ENCODE peak calls at places on chromosomes 5 and 9, in nine cellular contexts. One of them, this sample, is unnamed.

GRCh38 chr5:107826311-107827000 is 155.7 kb upstream of the EFNA5 start:
- DNase-seq in fibroblast of villous mesenchyme: no peak
- DNase-seq in WTC11: no peak
- DNase-seq in ovary: no peak
- DNase-seq in esophagus squamous epithelium: no peak
- DNase-seq in AG04450: no peak
- DNase-seq in CD4-positive, alpha-beta T cell: no peak
- DNase-seq in IMR-90: no peak
- DNase-seq in GM12864: no peak
- DNase-seq in this sample: no peak

GRCh38 chr5:14635656-14636055 is 28.9 kb upstream of the OTULIN start:
- DNase-seq in fibroblast of villous mesenchyme: no peak
- DNase-seq in WTC11: no peak
- DNase-seq in ovary: no peak
- DNase-seq in esophagus squamous epithelium: no peak
- DNase-seq in AG04450: no peak
- DNase-seq in CD4-positive, alpha-beta T cell: no peak
- DNase-seq in IMR-90: no peak
- DNase-seq in GM12864: no peak
- DNase-seq in this sample: no peak

GRCh38 chr9:128341435-128341849 is 1.1 kb downstream of the SLC27A4 start:
- DNase-seq in fibroblast of villous mesenchyme: peak; percentile 63
- DNase-seq in WTC11: peak; percentile 81
- DNase-seq in ovary: peak; percentile 41
- DNase-seq in esophagus squamous epithelium: no peak
- DNase-seq in AG04450: no peak
- DNase-seq in CD4-positive, alpha-beta T cell: peak; percentile 55
- DNase-seq in IMR-90: peak; percentile 59
- DNase-seq in GM12864: no peak
- DNase-seq in this sample: peak; percentile 48

GRCh38 chr9:109010676-109011655 is 2.3 kb downstream of the CTNNAL1 start:
- DNase-seq in fibroblast of villous mesenchyme: peak; percentile 89
- DNase-seq in WTC11: no peak
- DNase-seq in ovary: no peak
- DNase-seq in esophagus squamous epithelium: no peak
- DNase-seq in AG04450: peak; percentile 64
- DNase-seq in CD4-positive, alpha-beta T cell: peak; percentile 46
- DNase-seq in IMR-90: peak; percentile 93
- DNase-seq in GM12864: no peak
- DNase-seq in this sample: no peak

GRCh38 chr5:164679461-164679860 is 1174.0 kb downstream of the MAT2B start:
- DNase-seq in fibroblast of villous mesenchyme: no peak
- DNase-seq in WTC11: no peak
- DNase-seq in ovary: no peak
- DNase-seq in esophagus squamous epithelium: no peak
- DNase-seq in AG04450: no peak
- DNase-seq in CD4-positive, alpha-beta T cell: no peak
- DNase-seq in IMR-90: no peak
- DNase-seq in GM12864: no peak
- DNase-seq in this sample: no peak

GRCh38 chr9:7637073-7637472 is 162.5 kb downstream of the DMAC1 start:
- DNase-seq in fibroblast of villous mesenchyme: no peak
- DNase-seq in WTC11: no peak
- DNase-seq in ovary: no peak
- DNase-seq in esophagus squamous epithelium: no peak
- DNase-seq in AG04450: no peak
- DNase-seq in CD4-positive, alpha-beta T cell: no peak
- DNase-seq in IMR-90: no peak
- DNase-seq in GM12864: no peak
- DNase-seq in this sample: no peak

GRCh38 chr5:56456002-56456401 is 222.9 kb upstream of the ANKRD55 start:
- DNase-seq in fibroblast of villous mesenchyme: no peak
- DNase-seq in WTC11: no peak
- DNase-seq in ovary: no peak
- DNase-seq in esophagus squamous epithelium: no peak
- DNase-seq in AG04450: no peak
- DNase-seq in CD4-positive, alpha-beta T cell: no peak
- DNase-seq in IMR-90: peak; percentile 76
- DNase-seq in GM12864: no peak
- DNase-seq in this sample: no peak

GRCh38 chr9:555493-555892 is 286.0 kb upstream of the DMRT1 start:
- DNase-seq in fibroblast of villous mesenchyme: no peak
- DNase-seq in WTC11: no peak
- DNase-seq in ovary: no peak
- DNase-seq in esophagus squamous epithelium: no peak
- DNase-seq in AG04450: no peak
- DNase-seq in CD4-positive, alpha-beta T cell: no peak
- DNase-seq in IMR-90: no peak
- DNase-seq in GM12864: no peak
- DNase-seq in this sample: no peak

GRCh38 chr9:125426926-125427325 is 165.3 kb downstream of the GAPVD1 start:
- DNase-seq in fibroblast of villous mesenchyme: no peak
- DNase-seq in WTC11: no peak
- DNase-seq in ovary: no peak
- DNase-seq in esophagus squamous epithelium: no peak
- DNase-seq in AG04450: no peak
- DNase-seq in CD4-positive, alpha-beta T cell: no peak
- DNase-seq in IMR-90: no peak
- DNase-seq in GM12864: no peak
- DNase-seq in this sample: no peak

GRCh38 chr9:125428515-125429467 is 167.2 kb downstream of the GAPVD1 start:
- DNase-seq in fibroblast of villous mesenchyme: peak; percentile 39
- DNase-seq in WTC11: no peak
- DNase-seq in ovary: peak; percentile 25
- DNase-seq in esophagus squamous epithelium: no peak
- DNase-seq in AG04450: no peak
- DNase-seq in CD4-positive, alpha-beta T cell: no peak
- DNase-seq in IMR-90: no peak
- DNase-seq in GM12864: no peak
- DNase-seq in this sample: no peak

GRCh38 chr9:125427556-125427955 is 165.9 kb downstream of the GAPVD1 start:
- DNase-seq in fibroblast of villous mesenchyme: no peak
- DNase-seq in WTC11: no peak
- DNase-seq in ovary: no peak
- DNase-seq in esophagus squamous epithelium: no peak
- DNase-seq in AG04450: no peak
- DNase-seq in CD4-positive, alpha-beta T cell: no peak
- DNase-seq in IMR-90: no peak
- DNase-seq in GM12864: no peak
- DNase-seq in this sample: no peak

GRCh38 chr9:125429476-125430160 is 168.0 kb downstream of the GAPVD1 start:
- DNase-seq in fibroblast of villous mesenchyme: no peak
- DNase-seq in WTC11: no peak
- DNase-seq in ovary: peak; percentile 40
- DNase-seq in esophagus squamous epithelium: no peak
- DNase-seq in AG04450: no peak
- DNase-seq in CD4-positive, alpha-beta T cell: no peak
- DNase-seq in IMR-90: no peak
- DNase-seq in GM12864: no peak
- DNase-seq in this sample: no peak

DNA sequence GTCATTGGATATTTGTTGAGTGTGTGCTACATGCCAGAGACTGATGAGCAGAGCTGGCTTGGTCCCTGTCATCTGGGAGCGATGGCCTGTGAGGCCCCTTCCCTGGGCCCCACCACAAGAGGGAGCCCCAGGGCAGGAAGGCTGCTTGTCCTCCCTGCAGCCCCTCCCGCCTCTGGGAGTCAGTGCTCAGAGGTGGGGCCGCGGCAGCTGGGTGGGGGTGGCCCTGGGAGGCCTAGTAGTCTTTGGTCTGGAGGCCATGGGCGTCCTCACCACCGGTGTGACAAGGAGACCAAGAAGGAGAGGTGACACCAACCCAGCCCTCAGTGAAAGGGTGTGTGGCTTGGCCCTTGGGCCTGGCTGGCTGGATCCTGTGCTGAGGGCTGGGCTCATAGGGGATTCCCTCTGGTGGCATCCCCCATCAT is 166.4 kb downstream of the GAPVD1 start:
- DNase-seq in fibroblast of villous mesenchyme: peak; percentile 13
- DNase-seq in WTC11: peak; percentile 77
- DNase-seq in ovary: no peak
- DNase-seq in esophagus squamous epithelium: no peak
- DNase-seq in AG04450: no peak
- DNase-seq in CD4-positive, alpha-beta T cell: no peak
- DNase-seq in IMR-90: no peak
- DNase-seq in GM12864: no peak
- DNase-seq in this sample: no peak
- TF ChIP-seq CTCF in fibroblast of villous mesenchyme: peak; percentile 57
- TF ChIP-seq CTCF in WTC11: peak; percentile 73
- TF ChIP-seq CTCF in ovary: no peak
- TF ChIP-seq CTCF in esophagus squamous epithelium: peak; percentile 18
- TF ChIP-seq CTCF in AG04450: peak; percentile 52
- TF ChIP-seq CTCF in CD4-positive, alpha-beta T cell: no peak
- TF ChIP-seq CTCF in IMR-90: peak; percentile 43
- TF ChIP-seq CTCF in GM12864: peak; percentile 78
- TF ChIP-seq CTCF in this sample: peak; percentile 56

GRCh38 chr9:123237220-123237619 is 31.2 kb downstream of the STRBP start:
- DNase-seq in fibroblast of villous mesenchyme: no peak
- DNase-seq in WTC11: no peak
- DNase-seq in ovary: no peak
- DNase-seq in esophagus squamous epithelium: no peak
- DNase-seq in AG04450: no peak
- DNase-seq in CD4-positive, alpha-beta T cell: no peak
- DNase-seq in IMR-90: no peak
- DNase-seq in GM12864: no peak
- DNase-seq in this sample: no peak

GRCh38 chr9:123235448-123235847 is 32.9 kb downstream of the STRBP start:
- DNase-seq in fibroblast of villous mesenchyme: no peak
- DNase-seq in WTC11: no peak
- DNase-seq in ovary: no peak
- DNase-seq in esophagus squamous epithelium: no peak
- DNase-seq in AG04450: no peak
- DNase-seq in CD4-positive, alpha-beta T cell: no peak
- DNase-seq in IMR-90: no peak
- DNase-seq in GM12864: no peak
- DNase-seq in this sample: no peak

GRCh38 chr9:123232332-123232731 is 36.1 kb downstream of the STRBP start:
- DNase-seq in fibroblast of villous mesenchyme: no peak
- DNase-seq in WTC11: no peak
- DNase-seq in ovary: no peak
- DNase-seq in esophagus squamous epithelium: no peak
- DNase-seq in AG04450: no peak
- DNase-seq in CD4-positive, alpha-beta T cell: no peak
- DNase-seq in IMR-90: no peak
- DNase-seq in GM12864: no peak
- DNase-seq in this sample: no peak

GRCh38 chr9:123238364-123238763 is 30.0 kb downstream of the STRBP start:
- DNase-seq in fibroblast of villous mesenchyme: peak; percentile 22
- DNase-seq in WTC11: no peak
- DNase-seq in ovary: no peak
- DNase-seq in esophagus squamous epithelium: no peak
- DNase-seq in AG04450: no peak
- DNase-seq in CD4-positive, alpha-beta T cell: no peak
- DNase-seq in IMR-90: no peak
- DNase-seq in GM12864: no peak
- DNase-seq in this sample: no peak

GRCh38 chr9:123234853-123235252 is 33.5 kb downstream of the STRBP start:
- DNase-seq in fibroblast of villous mesenchyme: no peak
- DNase-seq in WTC11: no peak
- DNase-seq in ovary: no peak
- DNase-seq in esophagus squamous epithelium: no peak
- DNase-seq in AG04450: no peak
- DNase-seq in CD4-positive, alpha-beta T cell: no peak
- DNase-seq in IMR-90: no peak
- DNase-seq in GM12864: peak; percentile 73
- DNase-seq in this sample: no peak
- TF ChIP-seq CTCF in fibroblast of villous mesenchyme: no peak
- TF ChIP-seq CTCF in WTC11: no peak
- TF ChIP-seq CTCF in ovary: no peak
- TF ChIP-seq CTCF in esophagus squamous epithelium: no peak
- TF ChIP-seq CTCF in AG04450: no peak
- TF ChIP-seq CTCF in CD4-positive, alpha-beta T cell: no peak
- TF ChIP-seq CTCF in IMR-90: no peak
- TF ChIP-seq CTCF in GM12864: no peak
- TF ChIP-seq CTCF in this sample: no peak

GRCh38 chr9:93053781-93054331 is 4.6 kb upstream of the SUSD3 start:
- DNase-seq in fibroblast of villous mesenchyme: no peak
- DNase-seq in WTC11: no peak
- DNase-seq in ovary: peak; percentile 20
- DNase-seq in esophagus squamous epithelium: no peak
- DNase-seq in AG04450: no peak
- DNase-seq in CD4-positive, alpha-beta T cell: no peak
- DNase-seq in IMR-90: no peak
- DNase-seq in GM12864: no peak
- DNase-seq in this sample: no peak

GRCh38 chr9:93054758-93055704 is 3.5 kb upstream of the SUSD3 start:
- DNase-seq in fibroblast of villous mesenchyme: no peak
- DNase-seq in WTC11: no peak
- DNase-seq in ovary: no peak
- DNase-seq in esophagus squamous epithelium: no peak
- DNase-seq in AG04450: no peak
- DNase-seq in CD4-positive, alpha-beta T cell: no peak
- DNase-seq in IMR-90: no peak
- DNase-seq in GM12864: no peak
- DNase-seq in this sample: no peak

GRCh38 chr9:93048706-93049448 is 9.6 kb upstream of the SUSD3 start:
- DNase-seq in fibroblast of villous mesenchyme: no peak
- DNase-seq in WTC11: no peak
- DNase-seq in ovary: peak; percentile 26
- DNase-seq in esophagus squamous epithelium: no peak
- DNase-seq in AG04450: no peak
- DNase-seq in CD4-positive, alpha-beta T cell: no peak
- DNase-seq in IMR-90: no peak
- DNase-seq in GM12864: no peak
- DNase-seq in this sample: no peak

GRCh38 chr9:93049491-93049890 is 9.0 kb upstream of the SUSD3 start:
- DNase-seq in fibroblast of villous mesenchyme: no peak
- DNase-seq in WTC11: no peak
- DNase-seq in ovary: peak; percentile 14
- DNase-seq in esophagus squamous epithelium: no peak
- DNase-seq in AG04450: no peak
- DNase-seq in CD4-positive, alpha-beta T cell: no peak
- DNase-seq in IMR-90: no peak
- DNase-seq in GM12864: no peak
- DNase-seq in this sample: no peak

GRCh38 chr9:93052791-93053540 is 5.5 kb upstream of the SUSD3 start:
- DNase-seq in fibroblast of villous mesenchyme: no peak
- DNase-seq in WTC11: peak; percentile 36
- DNase-seq in ovary: peak; percentile 72
- DNase-seq in esophagus squamous epithelium: no peak
- DNase-seq in AG04450: no peak
- DNase-seq in CD4-positive, alpha-beta T cell: no peak
- DNase-seq in IMR-90: no peak
- DNase-seq in GM12864: no peak
- DNase-seq in this sample: no peak
- TF ChIP-seq CTCF in fibroblast of villous mesenchyme: no peak
- TF ChIP-seq CTCF in WTC11: no peak
- TF ChIP-seq CTCF in ovary: no peak
- TF ChIP-seq CTCF in esophagus squamous epithelium: no peak
- TF ChIP-seq CTCF in AG04450: no peak
- TF ChIP-seq CTCF in CD4-positive, alpha-beta T cell: no peak
- TF ChIP-seq CTCF in IMR-90: no peak
- TF ChIP-seq CTCF in GM12864: peak; percentile 20
- TF ChIP-seq CTCF in this sample: peak; percentile 35

DNA sequence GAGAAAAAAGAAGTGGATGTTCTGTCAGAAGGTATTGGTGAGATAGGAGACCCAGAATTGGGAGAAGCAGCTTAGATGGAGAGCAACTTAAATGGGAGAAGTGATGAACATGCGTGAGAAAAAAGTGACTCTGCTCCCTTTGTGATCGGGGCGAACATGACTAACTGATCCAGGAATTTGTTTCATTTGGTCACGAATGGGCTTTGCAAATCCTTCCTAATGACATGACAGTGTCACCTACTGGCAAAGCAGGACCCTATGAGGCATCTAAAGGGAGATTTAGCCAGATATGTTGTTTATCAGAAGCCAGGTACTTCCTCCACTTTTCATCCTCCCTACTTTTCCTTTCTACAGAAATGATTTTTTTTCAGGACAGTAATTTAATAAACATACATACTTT is 787.4 kb upstream of the RGMB start:
- DNase-seq in fibroblast of villous mesenchyme: peak; percentile 26
- DNase-seq in WTC11: no peak
- DNase-seq in ovary: no peak
- DNase-seq in esophagus squamous epithelium: no peak
- DNase-seq in AG04450: no peak
- DNase-seq in CD4-positive, alpha-beta T cell: no peak
- DNase-seq in IMR-90: peak; percentile 60
- DNase-seq in GM12864: no peak
- DNase-seq in this sample: no peak
- TF ChIP-seq CTCF in fibroblast of villous mesenchyme: peak; percentile 15
- TF ChIP-seq CTCF in WTC11: no peak
- TF ChIP-seq CTCF in ovary: no peak
- TF ChIP-seq CTCF in esophagus squamous epithelium: no peak
- TF ChIP-seq CTCF in AG04450: no peak
- TF ChIP-seq CTCF in CD4-positive, alpha-beta T cell: no peak
- TF ChIP-seq CTCF in IMR-90: no peak
- TF ChIP-seq CTCF in GM12864: no peak
- TF ChIP-seq CTCF in this sample: no peak

This sample was measured in neural crest cell.